ENCODE peak calls at places on chromosomes 7 and 10, in nine cellular contexts. U, K, W, C, A, P, Q, O and G are unnamed samples. For H3K4me1, the result is how much of the 10 kb centered on the place peaks cover.

GRCh38 chr7:134356421-134356936 is 39.7 kb upstream of the SLC35B4 start:
- DNase-seq in W (no peak), A (no peak), P (no peak), C (peak), U (no peak), O (no peak), K (no peak), Q (no peak), G (no peak)

GRCh38 chr10:44033008-44033407 is 351.9 kb downstream of the CXCL12 start:
- DNase-seq in W (no peak), Q (no peak), U (no peak), A (no peak), C (no peak), O (no peak), P (no peak), K (no peak), G (no peak)

GRCh38 chr10:79393924-79394610 is 46.8 kb downstream of the PPIF start:
- DNase-seq in K (no peak), O (no peak), C (no peak), P (no peak), A (no peak), Q (no peak), U (no peak), W (no peak), G (no peak)

GRCh38 chr7:68433462-68433861 is 1164.8 kb upstream of the AUTS2 start:
- DNase-seq in U (no peak), A (no peak), K (no peak), P (no peak), W (no peak), O (no peak), Q (no peak), C (no peak), G (no peak)

GRCh38 chr10:103685880-103686669 is 169.3 kb downstream of the SH3PXD2A start:
- DNase-seq in W (peak), C (peak), K (peak), P (peak), O (peak), Q (peak), U (no peak), A (peak), G (peak)

GRCh38 chr7:5296627-5297226 is 14.0 kb downstream of the SLC29A4 start:
- DNase-seq in W (peak), Q (peak), K (no peak), A (no peak), U (peak), P (no peak), C (no peak), O (peak), G (peak)

GRCh38 chr10:116848912-116849270 is 408 bp upstream of the ENO4 start:
- DNase-seq in W (no peak), O (no peak), K (no peak), U (no peak), A (no peak), Q (no peak), C (no peak), P (no peak), G (no peak)

GRCh38 chr10:79320785-79321493 is 26.3 kb upstream of the PPIF start:
- DNase-seq in C (no peak), O (no peak), P (no peak), A (no peak), U (no peak), W (no peak), K (peak), Q (no peak), G (no peak)

GRCh38 chr10:16732376-16732775 is 84.8 kb downstream of the RSU1 start:
- DNase-seq in Q (no peak), K (no peak), O (no peak), W (no peak), P (no peak), C (no peak), A (no peak), U (no peak), G (no peak)

GRCh38 chr7:28708458-28708951 is 249.6 kb downstream of the TRIL start:
- DNase-seq in Q (no peak), O (peak), C (no peak), K (no peak), P (no peak), U (no peak), A (no peak), W (no peak), G (no peak)

GRCh38 chr10:133100706-133101463 is 13.2 kb downstream of the ADGRA1 start:
- DNase-seq in C (no peak), U (no peak), W (no peak), K (peak), O (peak), Q (no peak), P (no peak), A (peak), G (no peak)

GRCh38 chr10:94210465-94211186 is 152.1 kb downstream of the NOC3L start:
- DNase-seq in Q (no peak), O (no peak), K (no peak), C (no peak), A (no peak), P (peak), U (no peak), W (no peak), G (no peak)

DNA sequence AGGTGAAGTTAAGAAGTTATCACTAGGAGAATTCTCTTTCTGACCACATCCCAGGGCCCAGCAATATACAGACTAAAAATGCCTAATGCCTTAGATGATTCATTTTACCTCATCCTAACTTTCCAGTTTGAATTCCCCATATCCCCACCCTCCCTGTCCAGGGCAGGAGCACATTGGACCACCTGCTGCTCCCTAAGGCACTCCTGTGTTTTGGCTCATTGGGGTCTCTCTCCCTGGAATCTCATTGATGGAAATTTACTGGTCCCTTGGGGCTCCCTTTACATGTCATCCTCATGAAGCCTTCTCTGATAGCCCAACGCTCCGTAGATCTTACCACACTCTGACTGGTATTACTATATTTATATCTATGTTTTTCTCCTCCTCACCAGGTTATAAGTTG is 2.7 kb downstream of the IL2RA start:
- DNase-seq in P (no peak), Q (no peak), A (no peak), O (no peak), W (no peak), K (no peak), U (no peak), C (no peak), G (no peak)
- H3K4me1 ChIP-seq in P (under half), Q (under half), A (under half), O (under half), W (under half), K (under half), U (under half), C (under half), G (half or more)

GRCh38 chr10:32329061-32329460 is 17.9 kb downstream of the EPC1 start:
- DNase-seq in C (no peak), P (no peak), K (no peak), Q (no peak), A (no peak), W (no peak), O (no peak), U (no peak), G (no peak)

GRCh38 chr10:32326680-32327363 is 20.1 kb downstream of the EPC1 start:
- DNase-seq in A (no peak), W (no peak), U (no peak), K (no peak), P (no peak), Q (no peak), C (no peak), O (no peak), G (no peak)

GRCh38 chr10:32328499-32328898 is 18.5 kb downstream of the EPC1 start:
- DNase-seq in O (no peak), W (no peak), A (no peak), P (no peak), U (no peak), K (no peak), Q (no peak), C (no peak), G (no peak)

GRCh38 chr10:32327364-32327691 is 19.6 kb downstream of the EPC1 start:
- DNase-seq in Q (no peak), O (no peak), U (no peak), P (no peak), A (no peak), C (no peak), W (no peak), K (no peak), G (no peak)

GRCh38 chr10:32326119-32326518 is 20.8 kb downstream of the EPC1 start:
- DNase-seq in O (no peak), U (peak), K (no peak), W (no peak), A (no peak), Q (no peak), C (no peak), P (no peak), G (no peak)
- H3K4me1 ChIP-seq in O (under half), U (under half), K (half or more), W (half or more), A (half or more), Q (half or more), C (under half), P (half or more), G (half or more)

DNA sequence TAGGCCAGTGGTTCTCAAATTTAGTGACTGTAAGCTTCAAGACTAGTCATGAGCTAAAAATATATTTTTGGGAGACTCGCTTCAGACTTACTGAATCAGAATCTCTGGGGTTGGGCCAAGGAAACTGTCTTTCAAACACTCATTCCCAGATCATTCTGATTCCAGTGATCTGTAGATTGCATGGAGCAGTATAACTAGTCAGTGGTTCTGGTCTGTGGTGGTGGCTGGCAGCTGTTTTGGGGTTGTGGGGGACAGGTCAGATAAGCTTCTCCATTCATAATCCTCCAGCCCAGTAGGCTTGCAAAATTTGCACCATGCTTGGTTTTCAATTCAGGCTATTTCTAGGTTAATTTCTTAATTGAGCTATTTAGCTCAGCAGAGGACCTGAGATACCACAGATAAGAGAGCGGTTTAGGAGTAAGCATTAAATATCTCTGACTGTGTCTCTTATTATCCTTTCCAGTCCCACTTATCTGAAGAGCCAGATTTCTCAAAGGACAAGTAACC is 3.8 kb upstream of the KAT6B start:
- DNase-seq in W (no peak), K (no peak), U (no peak), Q (no peak), O (no peak), A (no peak), P (no peak), C (no peak), G (no peak)
- H3K4me1 ChIP-seq in W (under half), K (under half), U (under half), Q (under half), O (under half), A (under half), P (under half), C (under half), G (under half)

DNA sequence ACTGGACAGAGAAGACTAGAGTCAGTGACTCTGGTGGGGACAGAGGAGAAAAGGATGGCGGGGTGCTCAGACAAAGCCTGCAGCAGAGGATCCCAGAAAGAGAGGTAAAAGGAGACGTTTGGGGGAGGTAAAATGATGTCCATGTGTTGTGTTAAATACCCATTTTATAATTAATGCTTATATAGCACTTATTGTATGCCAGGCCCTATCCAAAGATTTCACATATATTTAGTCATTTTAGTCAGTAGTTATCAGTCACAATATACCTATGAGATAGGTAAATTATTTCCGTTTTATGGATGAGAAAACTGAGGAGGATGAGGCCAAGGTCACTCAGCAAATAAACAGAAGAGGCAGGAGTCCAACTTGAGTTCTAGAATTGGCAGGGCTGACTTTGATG is 144.6 kb upstream of the SEMA3E start:
- DNase-seq in A (no peak), O (no peak), W (no peak), K (no peak), Q (no peak), P (no peak), C (no peak), U (no peak), G (no peak)
- H3K4me1 ChIP-seq in A (under half), O (under half), W (under half), K (under half), Q (under half), P (under half), C (under half), U (under half), G (under half)

GRCh38 chr10:124377101-124377500 is 41.6 kb downstream of the OAT start:
- DNase-seq in A (no peak), O (no peak), W (no peak), Q (no peak), C (no peak), U (no peak), P (no peak), K (no peak), G (no peak)

GRCh38 chr10:124379609-124380193 is 39.0 kb downstream of the OAT start:
- DNase-seq in P (no peak), U (no peak), W (no peak), C (peak), O (no peak), A (no peak), Q (no peak), K (no peak), G (no peak)

GRCh38 chr10:124380256-124380995 is 38.3 kb downstream of the OAT start:
- DNase-seq in U (no peak), K (no peak), O (no peak), A (no peak), W (no peak), Q (no peak), P (no peak), C (peak), G (no peak)

GRCh38 chr10:124378271-124378670 is 40.5 kb downstream of the OAT start:
- DNase-seq in A (no peak), C (peak), Q (no peak), U (no peak), O (no peak), K (no peak), W (no peak), P (no peak), G (no peak)

DNA sequence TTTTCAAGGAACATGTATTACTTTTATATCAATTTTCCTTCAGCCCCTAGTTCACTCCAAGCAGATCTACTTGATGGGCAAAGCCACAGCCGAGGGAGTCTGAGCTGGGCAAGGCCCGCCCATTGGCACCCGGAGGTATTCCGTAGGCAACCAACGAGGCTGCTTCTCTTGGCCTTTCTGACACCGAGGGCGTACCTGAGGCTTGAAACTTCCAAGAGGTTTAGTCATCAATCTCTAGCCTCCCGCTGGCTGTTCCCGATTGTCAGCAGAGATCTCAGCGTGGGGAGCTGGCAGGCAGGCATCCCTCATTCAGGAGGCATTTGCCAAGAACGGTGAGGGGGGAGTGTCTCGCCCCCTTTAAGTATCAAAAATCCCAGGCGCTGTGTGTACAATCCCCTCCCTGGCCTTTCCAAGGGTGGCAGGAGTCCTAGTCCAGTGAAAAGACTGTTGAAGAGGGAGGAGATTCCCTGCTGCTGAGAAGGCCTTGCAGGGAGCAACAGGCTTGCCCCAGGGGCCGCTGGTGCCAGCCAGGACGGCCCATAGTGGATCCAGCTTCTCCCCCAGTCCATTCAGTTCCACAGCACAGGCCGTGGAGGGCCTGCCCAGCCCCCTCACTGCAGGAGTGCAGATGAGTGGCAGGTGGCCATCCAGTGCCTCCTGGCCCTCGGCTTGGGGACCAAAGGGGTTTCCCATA is 39.8 kb downstream of the OAT start:
- DNase-seq in O (no peak), Q (no peak), C (peak), U (no peak), K (peak), P (no peak), W (no peak), A (no peak), G (no peak)
- H3K4me1 ChIP-seq in O (under half), Q (under half), C (under half), U (under half), K (under half), P (under half), W (under half), A (under half), G (under half)

GRCh38 chr10:73117976-73118743 is 7.9 kb downstream of the NUDT13 start:
- DNase-seq in A (no peak), Q (no peak), C (no peak), K (no peak), O (peak), P (no peak), W (no peak), U (peak), G (no peak)

GRCh38 chr10:73113543-73113942 is 3.3 kb downstream of the NUDT13 start:
- DNase-seq in W (no peak), A (no peak), Q (no peak), K (no peak), P (no peak), O (no peak), C (no peak), U (no peak), G (no peak)

GRCh38 chr10:73119952-73120351 is 9.7 kb downstream of the NUDT13 start:
- DNase-seq in P (peak), U (no peak), W (no peak), K (no peak), C (no peak), Q (no peak), O (no peak), A (no peak), G (no peak)

GRCh38 chr10:73116017-73116416 is 5.8 kb downstream of the NUDT13 start:
- DNase-seq in W (no peak), P (no peak), A (no peak), U (no peak), Q (no peak), K (no peak), C (no peak), O (no peak), G (no peak)

DNA sequence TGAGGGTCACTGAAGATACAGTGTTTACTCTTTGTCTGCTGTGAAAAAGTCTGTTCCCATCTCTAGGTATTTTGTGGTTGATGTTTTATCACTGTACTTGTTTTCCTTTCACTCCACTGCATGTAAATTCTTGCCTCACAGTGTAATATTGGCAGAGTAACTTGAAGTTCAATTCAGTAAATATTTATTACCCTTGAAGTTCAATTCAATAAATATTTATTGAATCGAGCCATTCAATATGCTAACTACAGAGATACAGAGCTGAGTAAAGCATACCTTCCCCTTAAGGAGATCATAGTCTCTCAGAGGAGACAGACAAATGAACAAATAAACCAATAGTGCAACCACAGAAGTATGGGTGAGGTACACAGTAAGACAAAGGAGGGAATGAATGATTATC is 9.2 kb downstream of the NUDT13 start:
- DNase-seq in K (no peak), W (no peak), P (no peak), O (no peak), Q (no peak), U (no peak), A (no peak), C (no peak), G (no peak)
- H3K4me1 ChIP-seq in K (under half), W (under half), P (under half), O (under half), Q (under half), U (under half), A (under half), C (under half), G (under half)

DNA sequence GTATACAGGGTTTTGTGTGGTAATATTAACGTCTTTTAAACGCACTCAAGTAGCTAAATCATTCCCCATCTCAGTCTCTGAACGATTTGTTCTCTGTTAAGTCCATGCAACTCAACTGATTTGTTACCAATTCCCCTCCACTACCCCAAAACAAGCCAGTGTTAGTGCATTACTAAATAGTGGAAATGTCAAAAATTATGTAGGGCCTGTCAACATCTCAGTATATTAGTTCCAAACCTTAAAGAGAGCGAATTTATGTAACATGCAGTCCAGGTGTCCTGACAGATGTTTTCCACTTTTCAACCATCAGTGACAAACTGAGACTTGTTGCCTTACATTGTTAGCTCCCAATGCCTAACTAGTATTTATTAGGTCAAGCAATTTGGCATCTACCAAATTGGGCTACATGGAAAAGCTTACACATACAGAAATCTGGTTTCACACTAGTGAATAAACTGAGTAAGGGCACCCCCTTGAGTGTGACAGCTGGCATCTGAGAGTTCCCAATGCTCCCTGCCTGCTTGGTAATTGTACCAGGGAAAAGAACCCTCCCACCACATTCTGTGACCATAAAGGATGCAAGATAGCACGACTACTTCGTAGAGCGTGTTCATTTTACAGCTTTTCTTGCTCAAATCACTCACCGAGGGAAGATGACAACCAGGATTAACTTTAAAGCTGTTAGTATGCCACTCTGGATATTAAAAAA is 12.1 kb downstream of the HNRNPA2B1 start:
- DNase-seq in Q (no peak), U (no peak), A (no peak), W (no peak), O (no peak), K (no peak), P (no peak), C (no peak), G (no peak)
- H3K4me1 ChIP-seq in Q (under half), U (under half), A (half or more), W (under half), O (under half), K (under half), P (under half), C (under half), G (half or more)